ENCODE peak calls at places on chromosomes 16 and 17, in four cellular contexts. D is HepG2, O is K562, K is GM12878. L is an unnamed sample.

GRCh38 chr16:50137268-50137667 is 15.8 kb upstream of the TENT4B start:
- DNase-seq in D (no peak), O (no peak), K (no peak), L (no peak)

GRCh38 chr16:77376358-77376757 is 58.5 kb downstream of the ADAMTS18 start:
- DNase-seq in D (no peak), O (no peak), K (no peak), L (peak; percentile 63)

GRCh38 chr16:84758627-84759026 is 58.8 kb downstream of the USP10 start:
- DNase-seq in D (no peak), O (no peak), K (no peak), L (no peak)

GRCh38 chr16:1506494-1507213 is 13.5 kb downstream of the TELO2 start:
- DNase-seq in D (no peak), O (no peak), K (no peak), L (no peak)

GRCh38 chr16:31696968-31697743 is 169.5 kb downstream of the AHSP start:
- DNase-seq in D (peak; percentile 64), O (peak; percentile 65), K (no peak), L (no peak)

GRCh38 chr17:38727661-38728220 is 2.4 kb upstream of the CISD3 start:
- DNase-seq in D (no peak), O (no peak), K (no peak), L (no peak)

GRCh38 chr17:30413109-30413508 is 34.4 kb downstream of the CPD start:
- DNase-seq in D (no peak), O (no peak), K (no peak), L (no peak)

GRCh38 chr17:58224315-58224714 is 5.3 kb upstream of the MKS1 start:
- DNase-seq in D (no peak), O (peak; percentile 49), K (no peak), L (no peak)

GRCh38 chr16:4494746-4495490 is 18.7 kb downstream of the HMOX2 start:
- DNase-seq in D (no peak), O (no peak), K (no peak), L (no peak)

GRCh38 chr17:59607817-59608403 is 11.8 kb upstream of the CLTC start:
- DNase-seq in D (peak; percentile 30), O (no peak), K (no peak), L (no peak)

GRCh38 chr17:76659928-76660614 is 16.5 kb upstream of the ST6GALNAC1 start:
- DNase-seq in D (no peak), O (peak; percentile 69), K (no peak), L (no peak)
- TF ChIP-seq EP300 in D (no peak), O (peak; percentile 89), K (no peak), L (no peak)

GRCh38 chr17:28717578-28718316 is at the start of gene RAB34:
- DNase-seq in D (no peak), O (no peak), K (no peak), L (peak; percentile 80)
- TF ChIP-seq SP1 in D (no peak), O (no peak), K (no peak), L (peak; percentile 57)

GRCh38 chr16:87625241-87625797 is 23.0 kb downstream of the JPH3 start:
- DNase-seq in D (no peak), O (no peak), K (no peak), L (no peak)

GRCh38 chr16:87627542-87628245 is 25.4 kb downstream of the JPH3 start:
- DNase-seq in D (no peak), O (no peak), K (no peak), L (no peak)

GRCh38 chr16:87626401-87626800 is 24.1 kb downstream of the JPH3 start:
- DNase-seq in D (no peak), O (no peak), K (no peak), L (no peak)

GRCh38 chr16:87628246-87628923 is 26.1 kb downstream of the JPH3 start:
- DNase-seq in D (no peak), O (no peak), K (no peak), L (no peak)

GRCh38 chr16:87626905-87627304 is 24.6 kb downstream of the JPH3 start:
- DNase-seq in D (no peak), O (no peak), K (no peak), L (no peak)
- TF ChIP-seq YY1 in D (no peak), O (no peak), K (no peak), L (no peak)

DNA sequence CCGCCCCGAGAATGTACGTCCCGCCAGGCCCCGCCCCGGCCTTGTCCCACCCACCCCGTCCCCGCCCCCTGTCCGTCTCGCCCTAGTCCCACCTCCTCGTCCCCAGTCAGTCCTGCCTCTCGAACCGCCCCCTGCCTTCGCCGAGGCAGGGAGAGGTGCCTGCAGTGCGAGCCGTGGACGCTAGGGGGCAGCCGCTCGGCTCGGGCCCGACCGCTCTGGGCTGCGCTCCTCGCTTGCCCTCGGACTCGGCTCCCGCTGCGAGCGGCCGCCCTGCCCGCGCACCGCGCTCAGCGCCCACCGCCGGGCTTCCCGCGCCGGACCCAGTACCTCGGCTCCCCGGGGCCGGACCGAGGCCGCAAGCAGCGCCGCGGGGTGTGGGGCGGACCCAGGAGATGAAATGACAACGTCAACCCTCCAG is at the start of gene VPS4A:
- DNase-seq in D (peak; percentile 92), O (peak; percentile 98), K (peak; percentile 89), L (peak; percentile 88)
- TF ChIP-seq EP300 in D (no peak), O (peak; percentile 10), K (no peak), L (no peak)

GRCh38 chr16:30474062-30474452 is 1.5 kb downstream of the ITGAL start:
- DNase-seq in D (no peak), O (no peak), K (no peak), L (no peak)

GRCh38 chr16:30474684-30475083 is 2.1 kb downstream of the ITGAL start:
- DNase-seq in D (no peak), O (no peak), K (no peak), L (no peak)

GRCh38 chr16:30470632-30471007 is 1.9 kb upstream of the ITGAL start:
- DNase-seq in D (no peak), O (no peak), K (no peak), L (no peak)

GRCh38 chr16:30472328-30472942 is at the start of gene ITGAL:
- DNase-seq in D (no peak), O (no peak), K (peak; percentile 98), L (no peak)

GRCh38 chr16:30473231-30474061 is 904 bp downstream of the ITGAL start:
- DNase-seq in D (no peak), O (no peak), K (no peak), L (no peak)
- TF ChIP-seq SP1 in D (no peak), O (no peak), K (peak; percentile 78), L (no peak)

DNA sequence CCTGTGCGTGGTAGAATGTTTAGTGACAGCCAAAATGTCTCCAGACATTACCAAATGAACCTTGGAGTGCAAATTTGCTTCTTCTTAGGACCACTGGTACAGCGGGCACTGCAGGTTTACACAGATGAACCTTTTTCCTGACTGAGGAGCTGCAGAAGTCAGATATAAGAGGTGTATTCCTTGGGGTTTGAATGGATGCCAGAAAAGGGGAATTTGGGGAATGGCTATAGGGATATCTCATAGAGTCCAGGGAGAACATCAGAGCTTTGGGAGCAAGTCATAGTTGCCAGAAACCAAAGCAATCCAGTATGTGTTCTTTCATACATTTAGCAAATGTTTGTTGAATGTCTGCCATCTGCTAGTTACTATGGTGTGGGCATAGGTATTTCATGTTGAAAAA is 46.7 kb downstream of the MAP2K4 start:
- DNase-seq in D (no peak), O (no peak), K (no peak), L (no peak)
- TF ChIP-seq YY1 in D (no peak), O (no peak), K (no peak), L (no peak)

GRCh38 chr16:86508947-86509758 is 1.2 kb upstream of the FOXF1 start:
- DNase-seq in D (no peak), O (no peak), K (no peak), L (no peak)
- TF ChIP-seq EP300 in D (no peak), O (no peak), K (no peak), L (no peak)

DNA sequence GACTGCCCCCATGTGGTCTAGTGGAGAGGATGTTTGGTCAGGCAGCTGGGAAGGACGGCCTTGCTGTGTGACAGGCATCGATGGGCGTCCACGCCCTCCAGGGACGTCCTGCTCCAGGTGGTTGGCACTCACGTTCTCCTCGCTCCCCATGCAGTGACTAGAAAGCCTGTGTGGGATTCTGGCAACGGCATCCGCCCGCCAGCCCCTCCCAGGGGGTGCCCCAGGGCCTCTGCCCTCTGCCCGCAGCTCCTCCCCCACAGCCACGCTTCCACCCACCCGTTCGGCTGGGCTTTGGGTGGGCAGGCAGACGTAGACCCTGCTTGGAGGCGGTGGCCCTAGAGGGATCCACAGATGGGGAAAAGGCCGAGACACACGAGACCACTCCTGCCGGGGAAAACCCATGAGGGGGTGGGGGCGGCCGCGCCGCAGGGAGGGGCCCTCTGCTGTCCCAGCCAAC is 4.7 kb upstream of the IL17C start:
- DNase-seq in D (peak; percentile 63), O (peak; percentile 74), K (peak; percentile 55), L (no peak)
- TF ChIP-seq SP1 in D (no peak), O (no peak), K (no peak), L (no peak)

L was measured in H1.